ENCODE peak calls at places on chromosome 19, in six cellular contexts. G, B, U, W, Y and N are unnamed samples.

GRCh38 chr19:34224996-34225658 is 29.2 kb upstream of the GARRE1 start:
- DNase-seq in G (no peak), B (no peak), U (no peak), W (no peak), Y (no peak), N (no peak)

GRCh38 chr19:57280913-57281425 is 684 bp downstream of the ZNF460 start:
- DNase-seq in G (no peak), B (peak), U (no peak), W (peak), Y (peak), N (no peak)

GRCh38 chr19:57632987-57633831 is at the start of gene ZNF211:
- DNase-seq in G (peak), B (peak), U (peak), W (peak), Y (peak), N (peak)

GRCh38 chr19:44637390-44637764 is 6.3 kb upstream of the PVR start:
- DNase-seq in G (no peak), B (no peak), U (no peak), W (no peak), Y (no peak), N (no peak)

GRCh38 chr19:39502640-39503417 is 4.1 kb downstream of the DLL3 start:
- DNase-seq in G (peak), B (peak), U (no peak), W (peak), Y (peak), N (peak)

GRCh38 chr19:50362656-50363424 is 2.6 kb downstream of the NAPSA start:
- DNase-seq in G (no peak), B (no peak), U (no peak), W (no peak), Y (no peak), N (no peak)

GRCh38 chr19:2351591-2351990 is 8.5 kb upstream of the TMPRSS9 start:
- DNase-seq in G (peak), B (no peak), U (no peak), W (no peak), Y (no peak), N (peak)

GRCh38 chr19:12202250-12202649 is 39.4 kb downstream of the ZNF136 start:
- DNase-seq in G (peak), B (peak), U (no peak), W (no peak), Y (peak), N (no peak)

GRCh38 chr19:48826606-48827020 is 9.7 kb downstream of the HSD17B14 start:
- DNase-seq in G (no peak), B (no peak), U (no peak), W (no peak), Y (no peak), N (no peak)

GRCh38 chr19:56348289-56348877 is 33.7 kb upstream of the ZSCAN5A start:
- DNase-seq in G (no peak), B (no peak), U (no peak), W (no peak), Y (no peak), N (no peak)

GRCh38 chr19:49149652-49150105 is 5.5 kb downstream of the HRC start:
- DNase-seq in G (peak), B (no peak), U (peak), W (peak), Y (no peak), N (peak)

GRCh38 chr19:49840736-49841249 is 10.2 kb upstream of the PTOV1 start:
- DNase-seq in G (no peak), B (no peak), U (no peak), W (no peak), Y (no peak), N (no peak)

GRCh38 chr19:343941-344624 is 513 bp downstream of the MIER2 start:
- DNase-seq in G (peak), B (peak), U (no peak), W (peak), Y (no peak), N (peak)

GRCh38 chr19:44720945-44721344 is 22.0 kb downstream of the CEACAM16 start:
- DNase-seq in G (no peak), B (no peak), U (no peak), W (no peak), Y (no peak), N (no peak)

GRCh38 chr19:49297403-49297802 is 27.6 kb downstream of the SLC6A16 start:
- DNase-seq in G (no peak), B (no peak), U (no peak), W (no peak), Y (no peak), N (no peak)

GRCh38 chr19:52221831-52222375 is 32.1 kb downstream of the PPP2R1A start:
- DNase-seq in G (no peak), B (no peak), U (no peak), W (no peak), Y (no peak), N (no peak)

GRCh38 chr19:20278342-20278741 is 111.3 kb downstream of the ZNF486 start:
- DNase-seq in G (no peak), B (no peak), U (no peak), W (no peak), Y (no peak), N (no peak)

GRCh38 chr19:1847684-1848398 is 442 bp downstream of the REXO1 start:
- DNase-seq in G (peak), B (no peak), U (no peak), W (no peak), Y (no peak), N (no peak)

GRCh38 chr19:51327066-51327985 is 14.6 kb downstream of the VSIG10L start:
- DNase-seq in G (peak), B (peak), U (no peak), W (peak), Y (no peak), N (peak)

GRCh38 chr19:1491114-1491848 is at the start of gene REEP6:
- DNase-seq in G (no peak), B (no peak), U (no peak), W (no peak), Y (no peak), N (no peak)

GRCh38 chr19:23116802-23117571 is at the start of gene ZNF730:
- DNase-seq in G (peak), B (no peak), U (peak), W (peak), Y (peak), N (peak)

GRCh38 chr19:46107371-46107770 is 17.1 kb downstream of the IGFL3 start:
- DNase-seq in G (no peak), B (no peak), U (no peak), W (no peak), Y (no peak), N (no peak)

GRCh38 chr19:39542198-39542597 is 2.2 kb upstream of the EID2 start:
- DNase-seq in G (no peak), B (no peak), U (no peak), W (no peak), Y (no peak), N (no peak)

GRCh38 chr19:35757231-35757748 is 461 bp upstream of the HSPB6 start:
- DNase-seq in G (peak), B (no peak), U (no peak), W (no peak), Y (no peak), N (peak)

GRCh38 chr19:35013820-35014754 is 14.0 kb downstream of the GRAMD1A start:
- DNase-seq in G (peak), B (peak), U (no peak), W (no peak), Y (peak), N (no peak)

GRCh38 chr19:3668331-3669133 is 31.7 kb downstream of the PIP5K1C start:
- DNase-seq in G (peak), B (no peak), U (no peak), W (no peak), Y (no peak), N (no peak)

GRCh38 chr19:4229179-4229931 is at the start of gene EBI3:
- DNase-seq in G (peak), B (no peak), U (no peak), W (no peak), Y (no peak), N (no peak)

GRCh38 chr19:6249296-6249695 is 30.5 kb downstream of the MLLT1 start:
- DNase-seq in G (no peak), B (no peak), U (peak), W (no peak), Y (no peak), N (no peak)

GRCh38 chr19:44552324-44552723 is 22.8 kb upstream of the CEACAM20 start:
- DNase-seq in G (peak), B (no peak), U (no peak), W (no peak), Y (no peak), N (no peak)

GRCh38 chr19:1630811-1631210 is 21.6 kb downstream of the TCF3 start:
- DNase-seq in G (peak), B (no peak), U (no peak), W (no peak), Y (no peak), N (no peak)

GRCh38 chr19:49555600-49556411 is 24.6 kb downstream of the NOSIP start:
- DNase-seq in G (peak), B (peak), U (no peak), W (peak), Y (peak), N (peak)

GRCh38 chr19:4754248-4754647 is 30.6 kb upstream of the DPP9 start:
- DNase-seq in G (no peak), B (no peak), U (no peak), W (no peak), Y (no peak), N (no peak)

GRCh38 chr19:4061178-4061682 is 5.5 kb downstream of the ZBTB7A start:
- DNase-seq in G (peak), B (peak), U (no peak), W (peak), Y (no peak), N (peak)

GRCh38 chr19:56098731-56099577 is 22.1 kb downstream of the ZNF787 start:
- DNase-seq in G (peak), B (no peak), U (no peak), W (no peak), Y (no peak), N (no peak)

GRCh38 chr19:30320466-30320865 is 51.7 kb upstream of the ZNF536 start:
- DNase-seq in G (no peak), B (no peak), U (no peak), W (no peak), Y (no peak), N (no peak)

GRCh38 chr19:34844254-34844653 is 71.2 kb upstream of the ZNF599 start:
- DNase-seq in G (no peak), B (no peak), U (no peak), W (no peak), Y (no peak), N (no peak)

DNA sequence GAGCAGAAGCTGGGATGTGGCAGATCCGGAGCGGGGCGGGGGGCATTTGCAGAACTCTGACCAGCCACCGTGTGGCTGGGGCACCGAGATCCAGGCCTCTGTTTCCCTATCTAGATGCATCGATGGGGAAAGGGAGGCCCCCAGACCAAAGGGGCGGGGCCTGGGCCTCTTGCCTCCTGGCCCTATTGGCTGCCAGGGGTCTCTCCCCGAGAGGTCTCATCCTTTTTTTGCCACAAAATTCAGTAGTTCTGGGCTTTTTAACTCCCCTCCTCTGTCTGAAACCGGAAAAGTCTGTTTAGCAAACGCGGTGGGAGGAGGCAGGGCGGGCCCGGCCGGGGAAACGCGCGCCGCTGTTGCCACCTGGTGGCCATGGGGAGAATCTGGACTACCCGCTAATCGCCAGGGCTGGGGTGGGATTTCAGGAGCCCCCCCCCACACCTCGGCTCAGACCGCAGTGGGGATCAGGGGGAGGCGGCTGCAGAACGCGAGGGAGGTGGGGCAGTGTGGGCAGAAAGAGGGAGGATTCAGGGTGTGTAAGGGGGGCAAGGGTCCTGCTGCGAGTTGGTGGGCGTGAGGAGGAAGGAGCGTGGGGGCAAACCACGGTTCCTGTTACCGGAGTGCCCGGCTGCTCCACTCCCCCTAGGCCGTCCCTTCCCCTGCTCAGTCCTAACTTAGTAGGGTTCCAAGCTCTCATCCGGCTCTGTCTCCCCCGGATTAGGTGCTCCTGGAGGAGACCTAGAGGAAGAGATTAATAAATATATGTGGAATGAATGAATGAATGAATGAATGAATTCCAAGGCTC is 28.3 kb downstream of the IL12RB1 start:
- DNase-seq in G (peak), B (peak), U (peak), W (peak), Y (peak), N (peak)
- H3K27ac ChIP-seq in G (peak), B (peak), U (peak), W (peak), Y (peak), N (peak)

GRCh38 chr19:13401388-13401787 is 104.9 kb downstream of the CACNA1A start:
- DNase-seq in G (no peak), B (no peak), U (no peak), W (peak), Y (no peak), N (no peak)

GRCh38 chr19:13400296-13400695 is 106.0 kb downstream of the CACNA1A start:
- DNase-seq in G (no peak), B (no peak), U (no peak), W (no peak), Y (no peak), N (no peak)

GRCh38 chr19:13398780-13399726 is 107.2 kb downstream of the CACNA1A start:
- DNase-seq in G (no peak), B (no peak), U (no peak), W (peak), Y (no peak), N (no peak)

GRCh38 chr19:13398182-13398581 is 108.1 kb downstream of the CACNA1A start:
- DNase-seq in G (no peak), B (no peak), U (no peak), W (no peak), Y (no peak), N (no peak)

GRCh38 chr19:13399746-13400145 is 106.5 kb downstream of the CACNA1A start:
- DNase-seq in G (no peak), B (no peak), U (no peak), W (no peak), Y (no peak), N (no peak)
- H3K27ac ChIP-seq in G (no peak), B (no peak), U (no peak), W (peak), Y (no peak), N (no peak)

DNA sequence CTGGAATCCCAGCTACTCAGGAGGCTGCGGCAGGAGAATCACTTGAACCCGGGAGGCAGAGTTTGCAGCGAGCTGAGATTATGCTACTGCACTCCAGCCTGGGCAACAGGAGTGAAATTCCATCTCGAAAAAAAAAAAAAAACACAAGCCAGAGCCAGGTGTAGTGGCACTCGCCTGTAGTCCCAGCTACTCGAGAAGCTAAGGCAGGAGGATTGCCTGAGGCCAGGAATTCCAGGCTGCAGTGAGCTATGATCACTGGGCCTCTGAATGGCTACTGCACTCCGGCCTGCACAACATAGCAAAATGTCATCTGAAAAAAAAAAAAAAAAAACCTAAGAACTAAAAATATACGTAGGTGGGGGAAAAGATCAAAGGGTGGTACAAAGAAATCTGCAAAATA is 19.4 kb downstream of the EPS15L1 start:
- DNase-seq in G (no peak), B (no peak), U (no peak), W (no peak), Y (no peak), N (no peak)
- H3K27ac ChIP-seq in G (peak), B (no peak), U (no peak), W (no peak), Y (no peak), N (peak)

GRCh38 chr19:38152461-38153379 is 71.3 kb downstream of the DPF1 start:
- DNase-seq in G (no peak), B (no peak), U (no peak), W (peak), Y (no peak), N (no peak)
- H3K27ac ChIP-seq in G (no peak), B (no peak), U (no peak), W (peak), Y (no peak), N (no peak)

GRCh38 chr19:10642473-10642872 is 11.7 kb upstream of the ILF3 start:
- DNase-seq in G (no peak), B (no peak), U (no peak), W (no peak), Y (no peak), N (no peak)

GRCh38 chr19:10643166-10643967 is 10.8 kb upstream of the ILF3 start:
- DNase-seq in G (no peak), B (no peak), U (no peak), W (no peak), Y (no peak), N (no peak)

GRCh38 chr19:10644351-10645007 is 9.7 kb upstream of the ILF3 start:
- DNase-seq in G (peak), B (peak), U (peak), W (peak), Y (peak), N (peak)

GRCh38 chr19:10641248-10641647 is 12.9 kb upstream of the ILF3 start:
- DNase-seq in G (no peak), B (no peak), U (no peak), W (no peak), Y (no peak), N (no peak)

GRCh38 chr19:10643968-10644290 is 10.2 kb upstream of the ILF3 start:
- DNase-seq in G (no peak), B (no peak), U (no peak), W (no peak), Y (no peak), N (no peak)
- H3K27ac ChIP-seq in G (no peak), B (no peak), U (peak), W (peak), Y (peak), N (peak)

DNA sequence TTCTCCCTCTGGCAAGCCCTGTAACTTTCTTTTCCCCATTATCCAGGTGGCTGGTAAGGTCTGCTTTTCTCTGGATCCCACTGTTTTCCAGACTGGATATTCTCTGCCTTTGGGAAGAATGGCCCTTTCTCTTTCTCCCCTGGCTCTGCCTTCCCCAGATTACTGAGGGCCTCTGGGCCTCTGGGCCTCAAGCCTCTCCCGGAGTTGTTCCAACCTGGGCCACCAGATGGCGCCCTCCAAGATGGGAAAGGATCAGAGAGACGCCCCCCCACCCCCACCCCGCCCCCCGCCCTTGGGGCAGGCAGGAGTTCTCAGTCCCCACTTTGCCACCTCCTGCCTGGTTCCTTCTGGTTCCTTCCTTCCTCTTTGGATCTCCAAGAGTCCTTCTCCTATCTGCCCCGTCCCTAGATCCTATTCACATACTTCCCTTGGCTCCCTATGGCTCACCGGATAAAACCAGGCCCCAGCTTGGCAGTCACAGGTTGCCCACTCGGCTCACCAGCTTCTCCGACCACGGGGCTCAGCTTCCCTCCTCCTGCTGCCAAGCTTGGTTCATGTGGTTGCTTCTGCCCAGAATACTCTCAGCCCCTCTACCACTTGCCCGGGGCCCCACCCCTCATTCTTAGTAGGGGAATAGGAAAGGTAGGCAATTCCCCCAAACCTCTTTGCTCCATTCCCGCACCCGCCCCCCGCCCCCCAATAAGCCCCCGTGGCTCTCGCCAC is 13.0 kb downstream of the EPS8L1 start:
- DNase-seq in G (peak), B (peak), U (peak), W (peak), Y (peak), N (peak)
- H3K27ac ChIP-seq in G (no peak), B (no peak), U (no peak), W (peak), Y (no peak), N (no peak)

DNA sequence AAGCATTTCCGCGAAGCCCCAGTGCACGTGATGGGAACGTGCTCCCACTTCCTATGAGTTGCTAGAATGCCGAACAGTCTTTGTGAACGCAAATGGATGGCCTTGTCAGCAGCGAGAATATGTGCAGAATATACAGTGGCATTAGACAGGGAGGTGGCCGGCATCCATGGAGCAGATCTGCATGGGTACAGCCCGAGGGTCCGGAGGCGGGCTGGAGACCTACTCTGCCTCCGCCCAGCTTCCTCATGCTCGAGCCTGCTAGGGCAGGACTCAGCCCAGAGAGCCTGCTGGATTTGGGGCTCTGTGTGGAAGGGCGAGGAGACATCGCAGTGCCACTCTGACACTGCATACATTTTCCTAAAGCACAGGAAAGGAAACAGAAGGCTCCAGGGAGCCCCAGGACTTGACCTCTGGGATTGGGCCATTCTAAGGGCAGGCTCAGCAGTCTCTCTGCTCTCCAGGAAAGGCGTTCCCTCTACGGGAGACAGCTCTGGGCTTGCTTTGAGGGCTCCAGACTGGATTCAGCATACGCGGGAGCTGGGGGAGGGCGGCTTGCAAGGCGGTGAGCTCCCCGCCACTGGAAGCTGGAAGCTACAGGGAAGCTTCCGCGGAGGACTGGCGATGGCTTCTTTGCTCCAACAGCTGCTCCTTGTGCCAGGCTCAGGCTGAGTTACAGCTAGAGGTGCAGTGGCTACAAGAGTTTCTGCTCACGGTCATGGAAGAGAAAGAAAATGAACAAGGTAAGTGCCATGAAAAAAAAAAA is 56.0 kb upstream of the UQCRFS1 start:
- DNase-seq in G (no peak), B (no peak), U (no peak), W (no peak), Y (no peak), N (no peak)
- H3K27ac ChIP-seq in G (no peak), B (no peak), U (no peak), W (no peak), Y (no peak), N (no peak)